ENCODE peak calls at places on chromosomes 4 and X, in six cellular contexts. M is CD8-positive, alpha-beta memory T cell; J is tibial artery; L is hepatocyte; P is psoas muscle; W is aorta. F is an unnamed sample. For H3K4me1, the result is how much of the 10 kb centered on the place peaks cover.

GRCh38 chr4:5753366-5753765 is 42.4 kb downstream of the EVC start:
- DNase-seq in M (no peak), J (peak), L (no peak), P (no peak), W (no peak), F (no peak)

GRCh38 chrX:71183341-71183740 is 38.7 kb downstream of the NLGN3 start:
- DNase-seq in M (no peak), J (no peak), L (no peak), P (no peak), W (no peak), F (no peak)

GRCh38 chr4:57424231-57424897 is 314.2 kb upstream of the IGFBP7 start:
- DNase-seq in M (no peak), J (peak), L (peak), P (no peak), W (peak), F (peak)

GRCh38 chr4:78691971-78692814 is 84.0 kb upstream of the BMP2K start:
- DNase-seq in M (no peak), J (no peak), L (peak), P (no peak), W (no peak), F (no peak)

GRCh38 chr4:6878451-6879059 is 31.1 kb upstream of the TBC1D14 start:
- DNase-seq in M (no peak), J (no peak), L (no peak), P (no peak), W (no peak), F (no peak)

GRCh38 chr4:5827108-5828004 is 65.5 kb downstream of the CRMP1 start:
- DNase-seq in M (no peak), J (no peak), L (no peak), P (no peak), W (no peak), F (peak)

GRCh38 chrX:28610746-28611145 is 23.5 kb downstream of the IL1RAPL1 start:
- DNase-seq in M (no peak), J (no peak), L (no peak), P (no peak), W (no peak), F (no peak)

GRCh38 chrX:73127700-73128241 is 48.5 kb upstream of the PABPC1L2A start:
- DNase-seq in M (no peak), J (no peak), L (peak), P (peak), W (no peak), F (no peak)

GRCh38 chr4:6446538-6447451 is 25.6 kb downstream of the PPP2R2C start:
- DNase-seq in M (no peak), J (no peak), L (no peak), P (no peak), W (no peak), F (peak)

GRCh38 chr4:3054169-3054759 is 20.1 kb downstream of the HTT-AS start:
- DNase-seq in M (no peak), J (no peak), L (no peak), P (no peak), W (no peak), F (no peak)

GRCh38 chr4:84085986-84086385 is 413.1 kb downstream of the NKX6-1 start:
- DNase-seq in M (no peak), J (no peak), L (no peak), P (no peak), W (no peak), F (no peak)

GRCh38 chr4:30755306-30755705 is 35.1 kb downstream of the PCDH7 start:
- DNase-seq in M (no peak), J (no peak), L (no peak), P (no peak), W (no peak), F (no peak)

GRCh38 chr4:77172336-77172735 is 15.3 kb downstream of the CCNG2 start:
- DNase-seq in M (no peak), J (no peak), L (no peak), P (no peak), W (no peak), F (no peak)

GRCh38 chrX:47174376-47174775 is 19.3 kb upstream of the UBA1 start:
- DNase-seq in M (no peak), J (no peak), L (no peak), P (no peak), W (peak), F (no peak)

GRCh38 chr4:40040908-40041307 is 15.7 kb upstream of the N4BP2 start:
- DNase-seq in M (no peak), J (no peak), L (no peak), P (no peak), W (no peak), F (no peak)

GRCh38 chr4:21512351-21512750 is 436.2 kb downstream of the KCNIP4 start:
- DNase-seq in M (no peak), J (no peak), L (peak), P (no peak), W (no peak), F (no peak)

GRCh38 chr4:73311428-73311827 is 52.8 kb upstream of the ANKRD17 start:
- DNase-seq in M (no peak), J (no peak), L (peak), P (no peak), W (no peak), F (no peak)

GRCh38 chrX:22060451-22060940 is 28.4 kb downstream of the PHEX start:
- DNase-seq in M (no peak), J (no peak), L (no peak), P (no peak), W (no peak), F (no peak)

GRCh38 chr4:39576268-39576667 is 49.0 kb upstream of the UGDH start:
- DNase-seq in M (no peak), J (no peak), L (no peak), P (no peak), W (no peak), F (no peak)

GRCh38 chrX:13153796-13154195 is 109.4 kb upstream of the FAM9C start:
- DNase-seq in M (no peak), J (no peak), L (no peak), P (no peak), W (peak), F (no peak)

GRCh38 chr4:114976901-114977300 is 136.5 kb downstream of the NDST4 start:
- DNase-seq in M (no peak), J (no peak), L (no peak), P (no peak), W (no peak), F (no peak)

GRCh38 chrX:56057325-56057724 is 174.8 kb upstream of the KLF8 start:
- DNase-seq in M (no peak), J (no peak), L (no peak), P (no peak), W (no peak), F (no peak)

GRCh38 chr4:55258152-55258863 is 87.7 kb upstream of the SRD5A3 start:
- DNase-seq in M (no peak), J (no peak), L (no peak), P (no peak), W (no peak), F (no peak)

GRCh38 chr4:160414516-160414915 is 1311.6 kb downstream of the RAPGEF2 start:
- DNase-seq in M (no peak), J (no peak), L (no peak), P (no peak), W (no peak), F (no peak)

GRCh38 chr4:167622481-167623240 is 388.4 kb upstream of the SPOCK3 start:
- DNase-seq in M (no peak), J (no peak), L (peak), P (peak), W (peak), F (peak)

GRCh38 chr4:175930471-175930870 is 118.4 kb upstream of the GPM6A start:
- DNase-seq in M (no peak), J (no peak), L (no peak), P (no peak), W (no peak), F (no peak)

GRCh38 chr4:174320501-174321199 is 36.9 kb downstream of the CEP44 start:
- DNase-seq in M (no peak), J (no peak), L (no peak), P (no peak), W (no peak), F (no peak)
- H3K27ac ChIP-seq in M (no peak), J (no peak), L (no peak), P (no peak), W (no peak), F (no peak)

GRCh38 chrX:2434270-2434669 is 66.5 kb downstream of the DHRSX start:
- DNase-seq in M (no peak), J (no peak), L (no peak), P (no peak), W (no peak), F (no peak)
- H3K4me1 ChIP-seq in M (under half), J (under half), L (under half), P (under half), W (under half), F (under half)

GRCh38 chrX:79162076-79162475 is 17.6 kb downstream of the GPR174 start:
- DNase-seq in M (no peak), J (no peak), L (no peak), P (no peak), W (no peak), F (no peak)
- H3K4me3 ChIP-seq in M (peak), J (no peak), L (no peak), P (no peak), W (no peak), F (peak)

DNA sequence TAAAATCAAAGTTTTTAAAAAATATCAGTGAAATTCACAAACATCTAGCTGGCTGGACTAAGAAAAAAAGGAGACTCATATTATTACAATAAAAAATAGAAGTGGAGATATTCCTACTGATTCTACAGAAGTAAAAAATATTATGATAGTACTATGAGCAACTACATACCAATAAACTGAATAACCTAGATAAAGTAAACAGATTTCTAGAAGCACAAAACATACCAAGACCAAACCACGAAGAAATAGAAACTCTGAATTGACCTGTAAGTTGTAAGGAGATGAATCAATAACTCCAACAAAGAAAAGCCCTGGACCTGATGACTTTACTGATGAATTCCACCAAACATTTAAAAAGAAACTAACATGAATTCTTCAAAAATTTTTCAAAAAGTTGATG is 867.3 kb downstream of the PCDH18 start:
- DNase-seq in M (no peak), J (no peak), L (no peak), P (no peak), W (no peak), F (no peak)
- H3K27ac ChIP-seq in M (no peak), J (no peak), L (no peak), P (no peak), W (no peak), F (no peak)

DNA sequence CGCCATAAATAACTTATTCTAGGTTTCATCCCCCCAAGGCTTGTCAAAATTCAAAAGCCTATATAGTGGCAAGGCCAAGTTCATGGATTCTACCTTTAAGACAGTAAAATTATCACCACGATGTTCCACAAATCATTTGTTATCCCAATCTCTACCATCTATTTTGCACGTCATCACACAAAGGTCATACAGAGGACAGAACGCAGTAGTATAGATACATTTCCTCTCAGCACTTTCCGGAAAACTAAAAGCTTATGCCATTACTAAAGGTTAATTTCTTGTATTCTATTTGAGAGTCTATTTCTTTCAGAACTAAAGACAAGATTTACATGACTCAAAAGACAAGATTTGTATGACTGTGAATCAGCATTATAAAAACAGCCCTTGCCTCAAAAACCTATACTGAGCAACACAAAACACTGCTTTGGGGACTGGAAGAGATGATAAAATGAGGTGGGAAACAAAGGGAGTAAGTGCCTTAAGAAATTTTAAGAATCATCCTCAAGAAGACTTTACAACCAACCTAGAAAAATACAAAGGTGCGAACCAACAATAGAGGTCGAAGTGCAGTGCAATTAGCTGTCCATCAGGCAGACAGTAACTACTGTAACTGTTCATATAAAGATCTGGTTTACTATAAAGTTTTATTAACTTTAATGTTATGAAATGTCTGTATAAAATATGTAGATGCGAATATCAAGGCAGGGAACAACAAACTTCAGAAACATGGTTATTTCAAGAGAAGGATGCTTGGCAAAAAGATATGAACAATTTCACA is 7.6 kb downstream of the UBE2D3 start:
- DNase-seq in M (no peak), J (no peak), L (no peak), P (no peak), W (no peak), F (no peak)
- H3K4me1 ChIP-seq in M (half or more), J (under half), L (under half), P (half or more), W (under half), F (under half)